ENCODE peak calls at places on chromosomes 12 and 14, in ten cellular contexts. M is T follicular helper cell; H is heart right ventricle; X is cardiac fibroblast; I is Jurkat, Clone E6-1; E is neural progenitor cell; J is effector CD4-positive, alpha-beta T cell; P is ELF-1; K is SW480; U is LoVo. Y is an unnamed sample.

GRCh38 chr12:52210186-52210924 is 18.5 kb upstream of the KRT80 start:
- DNase-seq in K (no peak), P (no peak), X (peak; percentile 95), H (no peak), J (no peak), I (no peak), E (no peak), U (no peak), M (no peak), Y (no peak)

GRCh38 chr12:113980537-113981337 is 14.6 kb upstream of the RBM19 start:
- DNase-seq in M (no peak), J (no peak), P (peak; percentile 32), H (no peak), X (peak; percentile 85), I (peak; percentile 47), U (peak; percentile 68), K (peak; percentile 56), E (peak; percentile 89), Y (peak; percentile 64)

GRCh38 chr14:55128386-55129085 is 516 bp upstream of the LGALS3 start:
- DNase-seq in E (no peak), H (no peak), U (no peak), I (no peak), X (no peak), P (no peak), K (no peak), M (no peak), J (no peak), Y (no peak)

GRCh38 chr12:68405292-68405900 is 73.2 kb upstream of the MDM1 start:
- DNase-seq in U (peak; percentile 26), I (no peak), X (peak; percentile 59), J (no peak), H (no peak), M (no peak), E (no peak), P (no peak), K (no peak), Y (no peak)

GRCh38 chr12:118979763-118980406 is 1.5 kb upstream of the SRRM4 start:
- DNase-seq in I (peak; percentile 62), P (peak; percentile 72), H (no peak), E (peak; percentile 92), M (no peak), U (peak; percentile 31), X (peak; percentile 65), K (peak; percentile 37), J (no peak), Y (peak; percentile 76)

GRCh38 chr12:127579446-127579845 is 687.5 kb upstream of the TMEM132C start:
- DNase-seq in K (no peak), X (no peak), I (no peak), H (no peak), E (no peak), U (no peak), M (no peak), P (no peak), J (no peak), Y (no peak)

GRCh38 chr12:7970475-7971252 is 34.7 kb upstream of the SLC2A3 start:
- DNase-seq in X (peak; percentile 98), H (peak; percentile 90), E (peak; percentile 98), K (peak; percentile 96), I (peak; percentile 59), J (peak; percentile 70), U (no peak), M (peak; percentile 71), P (peak; percentile 95), Y (peak; percentile 91)

GRCh38 chr14:94601961-94602391 is 10.2 kb upstream of the SERPINA3 start:
- DNase-seq in M (no peak), U (peak; percentile 21), X (peak; percentile 97), K (peak; percentile 58), H (peak; percentile 67), I (no peak), P (peak; percentile 57), J (no peak), E (no peak), Y (peak; percentile 11)

GRCh38 chr12:4992881-4993280 is 50.8 kb upstream of the KCNA5 start:
- DNase-seq in M (no peak), X (no peak), K (no peak), E (no peak), I (no peak), P (no peak), U (no peak), J (no peak), H (no peak), Y (no peak)

GRCh38 chr12:79151956-79152355 is 287.4 kb downstream of the SYT1 start:
- DNase-seq in J (no peak), M (no peak), E (no peak), H (no peak), K (no peak), I (no peak), P (no peak), U (no peak), X (no peak), Y (no peak)

GRCh38 chr14:32421781-32422180 is 92.7 kb downstream of the AKAP6 start:
- DNase-seq in E (no peak), J (no peak), X (no peak), U (no peak), H (no peak), M (no peak), P (no peak), I (no peak), K (no peak), Y (no peak)

GRCh38 chr12:9331218-9331626 is 123.0 kb upstream of the PZP start:
- DNase-seq in J (peak; percentile 55), E (peak; percentile 71), H (peak; percentile 74), P (peak; percentile 73), U (peak; percentile 69), I (peak; percentile 25), X (peak; percentile 65), K (peak; percentile 62), M (peak; percentile 51), Y (peak; percentile 37)